ENCODE peak calls at places on chromosomes 6 and 20, in nine cellular contexts. G is astrocyte of the spinal cord, A is RWPE2, W is BE2C, S is mucosa of descending colon, K is mammary epithelial cell, V is cardiac muscle cell, H is neural crest cell, U is H9. J is an unnamed sample.

GRCh38 chr6:27096834-27097511 is 150.5 kb upstream of the PRSS16 start:
- DNase-seq in G (peak), A (peak), W (peak), S (peak), K (peak), V (peak), H (peak), U (peak), J (peak)

GRCh38 chr20:51322164-51322707 is 220.3 kb downstream of the NFATC2 start:
- DNase-seq in G (no peak), A (no peak), W (no peak), S (no peak), K (no peak), V (peak), H (no peak), U (no peak), J (no peak)

GRCh38 chr6:20351529-20351928 is 50.1 kb upstream of the E2F3 start:
- DNase-seq in G (no peak), A (no peak), W (no peak), S (no peak), K (no peak), V (no peak), H (no peak), U (no peak), J (no peak)

GRCh38 chr6:160489091-160489490 is 140.9 kb downstream of the SLC22A3 start:
- DNase-seq in G (no peak), A (no peak), W (no peak), S (no peak), K (no peak), V (no peak), H (no peak), U (no peak), J (no peak)

GRCh38 chr6:119575721-119576120 is 226.2 kb upstream of the MAN1A1 start:
- DNase-seq in G (peak), A (no peak), W (no peak), S (no peak), K (peak), V (no peak), H (no peak), U (no peak), J (no peak)

GRCh38 chr20:9945406-9945805 is 89.4 kb upstream of the ANKEF1 start:
- DNase-seq in G (peak), A (no peak), W (no peak), S (no peak), K (peak), V (no peak), H (no peak), U (no peak), J (no peak)

GRCh38 chr6:93337772-93338394 is 81.5 kb downstream of the EPHA7 start:
- DNase-seq in G (no peak), A (no peak), W (no peak), S (no peak), K (no peak), V (no peak), H (no peak), U (no peak), J (no peak)

GRCh38 chr20:41649489-41649888 is 31.3 kb upstream of the CHD6 start:
- DNase-seq in G (no peak), A (no peak), W (no peak), S (no peak), K (no peak), V (no peak), H (no peak), U (no peak), J (no peak)

GRCh38 chr6:43488667-43489276 is 11.4 kb downstream of the TJAP1 start:
- DNase-seq in G (peak), A (no peak), W (no peak), S (no peak), K (no peak), V (no peak), H (no peak), U (no peak), J (no peak)

GRCh38 chr6:167400482-167401138 is 75.7 kb downstream of the TTLL2 start:
- DNase-seq in G (no peak), A (no peak), W (no peak), S (no peak), K (no peak), V (no peak), H (no peak), U (no peak), J (no peak)
- TF ChIP-seq CTCF in G (no peak), A (no peak), W (no peak), S (no peak), K (no peak), V (no peak), H (no peak), U (no peak), J (no peak)

GRCh38 chr20:59560588-59561227 is 43.6 kb upstream of the PHACTR3 start:
- DNase-seq in G (no peak), A (no peak), W (no peak), S (no peak), K (peak), V (no peak), H (no peak), U (no peak), J (no peak)
- TF ChIP-seq CTCF in G (peak), A (peak), W (peak), S (no peak), K (peak), V (peak), H (peak), U (peak), J (peak)

GRCh38 chr6:138387577-138388368 is 10.1 kb downstream of the SMIM28 start:
- DNase-seq in G (no peak), A (no peak), W (no peak), S (no peak), K (no peak), V (no peak), H (no peak), U (no peak), J (no peak)
- TF ChIP-seq CTCF in G (no peak), A (no peak), W (no peak), S (no peak), K (no peak), V (no peak), H (no peak), U (no peak), J (peak)

GRCh38 chr6:41356838-41357237 is 21.4 kb downstream of the NCR2 start:
- DNase-seq in G (no peak), A (no peak), W (no peak), S (no peak), K (no peak), V (no peak), H (no peak), U (no peak), J (no peak)
- TF ChIP-seq CTCF in G (no peak), A (no peak), W (no peak), S (no peak), K (no peak), V (no peak), H (no peak), U (no peak), J (no peak)

DNA sequence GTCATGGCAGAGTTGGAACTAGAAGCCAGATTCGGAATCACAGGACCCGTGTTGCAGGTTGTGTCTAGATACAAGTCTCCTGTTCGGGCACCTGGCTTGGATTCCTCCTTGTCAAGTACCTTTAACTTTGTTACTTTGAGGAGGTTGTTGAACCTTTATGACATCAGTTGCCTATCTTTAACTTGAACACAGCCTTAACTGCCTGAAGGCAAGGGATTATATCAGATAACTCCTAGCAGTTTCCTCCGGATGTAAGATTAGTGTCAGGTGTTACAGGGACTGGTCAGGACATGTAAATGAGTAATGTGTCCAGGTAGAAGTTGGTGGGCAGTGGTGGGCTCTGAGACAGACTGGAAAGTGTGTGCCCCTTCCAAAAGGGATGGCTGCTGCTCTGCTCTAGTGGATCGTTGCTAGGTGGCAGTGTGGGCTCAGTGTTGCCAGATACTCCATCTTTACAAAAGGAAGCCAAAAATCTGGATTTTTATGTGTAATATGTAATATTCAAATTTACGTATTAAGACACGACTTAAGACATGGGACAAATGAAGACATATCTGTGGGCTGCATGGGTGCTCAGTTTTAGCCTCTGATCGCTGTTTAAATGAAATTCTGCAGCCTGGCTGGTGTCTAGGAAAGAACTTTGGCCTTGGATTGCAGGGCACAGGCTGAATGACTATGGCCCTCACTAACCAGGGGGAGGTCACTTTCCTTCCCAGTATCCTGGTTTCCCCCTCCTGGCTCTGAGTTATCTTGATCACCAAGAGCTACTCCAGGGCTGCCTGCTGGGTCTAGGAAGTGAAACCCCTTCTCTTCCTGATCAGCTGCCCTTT is 27.1 kb downstream of the CHMP4B start:
- DNase-seq in G (no peak), A (no peak), W (no peak), S (peak), K (peak), V (no peak), H (no peak), U (no peak), J (no peak)
- TF ChIP-seq CTCF in G (peak), A (peak), W (peak), S (no peak), K (peak), V (peak), H (peak), U (peak), J (no peak)